ENCODE peak calls at places on chromosome 22, in four cellular contexts. E is H1, S is K562, L is SK-N-SH. A is an unnamed sample.

GRCh38 chr22:27752771-27753170 is 48.8 kb downstream of the MN1 start:
- DNase-seq in S (no peak), E (no peak), L (no peak), A (no peak)

GRCh38 chr22:19937616-19938473 is 3.7 kb upstream of the COMT start:
- DNase-seq in E (no peak), S (no peak), L (no peak), A (no peak)

GRCh38 chr22:47162865-47163264 is 400.4 kb downstream of the TBC1D22A start:
- DNase-seq in S (no peak), E (no peak), L (no peak), A (peak; percentile 3)

GRCh38 chr22:24325105-24325757 is 54.6 kb downstream of the SPECC1L start:
- DNase-seq in L (peak; percentile 42), E (no peak), S (peak; percentile 13), A (no peak)

GRCh38 chr22:33111491-33111890 is 53.3 kb upstream of the SYN3 start:
- DNase-seq in E (no peak), L (no peak), S (no peak), A (no peak)

GRCh38 chr22:45502215-45503070 is at the start of gene FBLN1:
- DNase-seq in S (peak; percentile 22), L (peak; percentile 97), E (peak; percentile 86), A (peak; percentile 74)

GRCh38 chr22:30038219-30038618 is 42.0 kb upstream of the HORMAD2 start:
- DNase-seq in S (no peak), L (no peak), E (no peak), A (no peak)

GRCh38 chr22:17706451-17706900 is 67.8 kb downstream of the BID start:
- DNase-seq in L (peak; percentile 33), S (peak; percentile 33), E (no peak), A (no peak)

GRCh38 chr22:47062126-47062525 is 299.7 kb downstream of the TBC1D22A start:
- DNase-seq in S (no peak), E (no peak), L (no peak), A (no peak)

GRCh38 chr22:35740616-35741015 is 22.9 kb downstream of the APOL5 start:
- DNase-seq in S (no peak), E (no peak), L (no peak), A (no peak)

GRCh38 chr22:36328635-36329216 is 59.0 kb downstream of the MYH9 start:
- DNase-seq in S (peak; percentile 27), L (no peak), E (no peak), A (no peak)

GRCh38 chr22:30169002-30169401 is 77.6 kb downstream of the LIF start:
- DNase-seq in S (no peak), L (no peak), E (no peak), A (no peak)

GRCh38 chr22:44245438-44245837 is 64.7 kb downstream of the PARVG start:
- DNase-seq in E (peak; percentile 37), S (no peak), L (no peak), A (no peak)

GRCh38 chr22:29661355-29661754 is 57.9 kb downstream of the NF2 start:
- DNase-seq in L (no peak), S (no peak), E (no peak), A (no peak)

GRCh38 chr22:28600546-28601143 is 79.0 kb downstream of the TTC28 start:
- DNase-seq in E (no peak), S (peak; percentile 5), L (peak; percentile 25), A (no peak)

GRCh38 chr22:33000342-33001280 is 57.6 kb downstream of the SYN3 start:
- DNase-seq in S (peak; percentile 37), L (peak; percentile 82), E (peak; percentile 92), A (peak; percentile 89)

GRCh38 chr22:27853404-27853803 is 51.8 kb upstream of the MN1 start:
- DNase-seq in S (no peak), L (no peak), E (no peak), A (no peak)

GRCh38 chr22:18056161-18056666 is 21.6 kb upstream of the PEX26 start:
- DNase-seq in E (no peak), L (peak; percentile 81), S (no peak), A (no peak)

GRCh38 chr22:45631140-45631539 is 40.5 kb upstream of the ATXN10 start:
- DNase-seq in S (no peak), L (no peak), E (peak; percentile 75), A (peak; percentile 75)

GRCh38 chr22:35752833-35753189 is 35.1 kb downstream of the APOL5 start:
- DNase-seq in E (no peak), L (no peak), S (no peak), A (no peak)

GRCh38 chr22:45804986-45805325 is 133.3 kb downstream of the ATXN10 start:
- DNase-seq in S (no peak), E (no peak), L (no peak), A (no peak)

GRCh38 chr22:46618667-46619066 is 1.5 kb upstream of the GRAMD4 start:
- DNase-seq in S (no peak), E (no peak), L (no peak), A (no peak)

GRCh38 chr22:25076281-25076680 is 123.4 kb upstream of the CRYBB3 start:
- DNase-seq in S (no peak), E (no peak), L (no peak), A (no peak)

GRCh38 chr22:39311592-39312400 is 7.6 kb downstream of the RPL3 start:
- DNase-seq in S (peak; percentile 36), E (peak; percentile 76), L (no peak), A (no peak)

GRCh38 chr22:42814215-42814614 is 42.9 kb downstream of the ARFGAP3 start:
- DNase-seq in E (no peak), S (no peak), L (no peak), A (no peak)

GRCh38 chr22:32583074-32583677 is 108.6 kb downstream of the FBXO7 start:
- DNase-seq in L (no peak), S (no peak), E (no peak), A (no peak)

GRCh38 chr22:19225560-19225959 is 47.0 kb upstream of the SLC25A1 start:
- DNase-seq in L (no peak), S (no peak), E (no peak), A (no peak)

GRCh38 chr22:47342446-47342845 is 580.0 kb downstream of the TBC1D22A start:
- DNase-seq in E (no peak), S (no peak), L (no peak), A (no peak)

GRCh38 chr22:26576026-26576680 is 13.8 kb downstream of the TPST2 start:
- DNase-seq in L (no peak), S (no peak), E (no peak), A (no peak)
- TF ChIP-seq TEAD4 in L (no peak), S (no peak), E (no peak), A (no peak)

GRCh38 chr22:21038405-21038804 is 6.0 kb upstream of the SLC7A4 start:
- DNase-seq in E (no peak), L (no peak), S (no peak), A (no peak)

GRCh38 chr22:21042978-21043855 is 2.5 kb upstream of the LRRC74B start:
- DNase-seq in L (no peak), S (peak; percentile 66), E (no peak), A (no peak)

GRCh38 chr22:21043856-21044535 is 1.8 kb upstream of the LRRC74B start:
- DNase-seq in E (no peak), L (no peak), S (no peak), A (no peak)

GRCh38 chr22:21044931-21045584 is 688 bp upstream of the LRRC74B start:
- DNase-seq in E (no peak), S (peak; percentile 75), L (peak; percentile 64), A (no peak)

DNA sequence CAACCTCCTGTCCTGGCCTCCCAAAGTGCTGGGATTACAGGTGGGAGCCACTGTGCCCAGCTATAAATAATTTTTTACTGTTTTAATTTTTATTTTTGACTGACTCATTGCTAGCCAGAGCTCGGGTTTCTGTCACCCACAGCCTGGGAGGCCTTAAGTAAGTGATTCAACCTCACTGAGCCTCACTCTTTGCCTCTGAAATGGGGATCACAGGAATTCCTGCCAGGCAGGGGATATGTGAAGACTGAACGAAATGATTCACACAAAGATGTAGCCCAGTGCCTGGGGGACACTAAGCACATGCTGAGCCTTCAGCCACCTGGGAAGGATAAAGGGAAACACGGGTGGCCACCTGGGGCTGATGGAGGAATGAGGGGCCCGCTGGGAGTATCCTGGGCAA is 3.8 kb upstream of the LRRC74B start:
- DNase-seq in E (no peak), S (no peak), L (no peak), A (no peak)
- TF ChIP-seq TEAD4 in E (no peak), S (peak; percentile 57), L (no peak), A (no peak)

GRCh38 chr22:37345863-37346514 is 63.7 kb downstream of the CYTH4 start:
- DNase-seq in L (peak; percentile 76), E (no peak), S (no peak), A (no peak)
- TF ChIP-seq TEAD4 in L (no peak), E (no peak), S (no peak), A (no peak)

GRCh38 chr22:48892571-48893287 is 934.9 kb downstream of the BRD1 start:
- DNase-seq in S (no peak), E (no peak), L (no peak), A (no peak)
- TF ChIP-seq TEAD4 in S (no peak), E (no peak), L (no peak), A (no peak)

GRCh38 chr22:41237707-41238569 is 2.8 kb downstream of the CHADL start:
- DNase-seq in S (no peak), E (peak; percentile 80), L (peak; percentile 61), A (peak; percentile 93)
- TF ChIP-seq TEAD4 in S (no peak), E (no peak), L (no peak), A (no peak)

GRCh38 chr22:40594924-40595323 is 41.6 kb downstream of the MRTFA start:
- DNase-seq in E (no peak), L (no peak), S (no peak), A (no peak)

GRCh38 chr22:40595497-40596234 is 40.9 kb downstream of the MRTFA start:
- DNase-seq in L (no peak), S (no peak), E (no peak), A (no peak)

GRCh38 chr22:40594346-40594745 is 42.2 kb downstream of the MRTFA start:
- DNase-seq in S (no peak), E (no peak), L (no peak), A (no peak)

GRCh38 chr22:40592352-40593113 is 44.0 kb downstream of the MRTFA start:
- DNase-seq in L (no peak), E (no peak), S (no peak), A (no peak)

DNA sequence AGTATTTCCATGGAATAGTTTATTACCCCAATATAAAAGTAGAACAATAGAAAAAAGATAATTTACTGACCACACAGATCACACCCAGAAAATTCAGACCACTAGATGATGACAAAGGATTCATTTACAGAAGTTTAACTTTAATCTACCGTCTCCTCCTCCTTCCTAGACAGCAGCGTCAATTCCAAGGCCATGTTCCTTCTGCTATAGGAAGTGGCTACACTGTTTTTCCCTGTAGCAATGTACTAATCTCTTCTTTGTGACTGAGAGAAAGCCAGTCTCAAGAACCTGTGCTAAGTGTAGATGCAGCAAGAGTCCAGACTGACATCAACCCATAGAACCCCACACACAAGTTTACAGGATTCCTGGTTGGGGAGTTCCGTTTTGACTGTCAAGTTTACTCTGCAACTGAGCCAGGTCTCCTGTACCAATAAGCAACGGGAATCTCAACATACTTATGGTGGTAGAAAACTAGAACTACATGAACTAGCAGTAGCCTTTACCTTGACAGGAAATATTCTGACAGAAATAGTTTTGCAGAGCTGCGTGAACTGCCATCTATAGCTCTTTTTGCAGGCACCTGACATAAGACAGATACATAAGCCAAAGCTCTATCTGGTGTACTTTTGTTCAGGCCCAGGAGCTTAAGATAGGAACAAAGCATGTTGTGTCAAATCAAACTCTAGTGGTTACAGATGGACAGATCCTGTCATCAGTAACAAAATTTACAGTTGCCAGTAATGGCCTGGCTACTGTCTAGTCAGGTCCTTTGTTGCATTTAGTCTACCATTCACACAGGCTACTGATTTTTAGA is 42.9 kb downstream of the MRTFA start:
- DNase-seq in E (no peak), L (peak; percentile 25), S (peak; percentile 9), A (no peak)
- TF ChIP-seq TEAD4 in E (no peak), L (no peak), S (no peak), A (no peak)

A was measured in WTC11.